ENCODE peak calls at places on chromosomes 7 and 10, in six cellular contexts. One of them, this sample, is unnamed.

GRCh38 chr10:113023017-113023416 is 73.0 kb downstream of the TCF7L2 start:
- DNase-seq in OCI-LY7: no peak
- DNase-seq in HCT116: no peak
- DNase-seq in foreskin melanocyte: no peak
- DNase-seq in iPS-NIHi11: no peak
- DNase-seq in HTR-8/SVneo: no peak
- DNase-seq in this sample: no peak

GRCh38 chr7:74262639-74263398 is 8.6 kb upstream of the RFC2 start:
- DNase-seq in OCI-LY7: no peak
- DNase-seq in HCT116: no peak
- DNase-seq in foreskin melanocyte: no peak
- DNase-seq in iPS-NIHi11: no peak
- DNase-seq in HTR-8/SVneo: no peak
- DNase-seq in this sample: no peak

GRCh38 chr7:144842377-144842851 is 6.6 kb upstream of the TPK1 start:
- DNase-seq in OCI-LY7: no peak
- DNase-seq in HCT116: no peak
- DNase-seq in foreskin melanocyte: no peak
- DNase-seq in iPS-NIHi11: peak
- DNase-seq in HTR-8/SVneo: no peak
- DNase-seq in this sample: peak

GRCh38 chr7:155380986-155381851 is 76.7 kb upstream of the EN2 start:
- DNase-seq in OCI-LY7: no peak
- DNase-seq in HCT116: no peak
- DNase-seq in foreskin melanocyte: no peak
- DNase-seq in iPS-NIHi11: no peak
- DNase-seq in HTR-8/SVneo: no peak
- DNase-seq in this sample: no peak

GRCh38 chr10:18879284-18879683 is 169.3 kb upstream of the MALRD1 start:
- DNase-seq in OCI-LY7: no peak
- DNase-seq in HCT116: no peak
- DNase-seq in foreskin melanocyte: no peak
- DNase-seq in iPS-NIHi11: no peak
- DNase-seq in HTR-8/SVneo: no peak
- DNase-seq in this sample: no peak

GRCh38 chr7:40500209-40500608 is 365.4 kb downstream of the SUGCT start:
- DNase-seq in OCI-LY7: no peak
- DNase-seq in HCT116: no peak
- DNase-seq in foreskin melanocyte: no peak
- DNase-seq in iPS-NIHi11: no peak
- DNase-seq in HTR-8/SVneo: no peak
- DNase-seq in this sample: no peak

GRCh38 chr10:118301211-118301610 is 40.9 kb downstream of the FAM204A start:
- DNase-seq in OCI-LY7: no peak
- DNase-seq in HCT116: no peak
- DNase-seq in foreskin melanocyte: no peak
- DNase-seq in iPS-NIHi11: no peak
- DNase-seq in HTR-8/SVneo: no peak
- DNase-seq in this sample: no peak

GRCh38 chr7:11328309-11328708 is 354.6 kb downstream of the PHF14 start:
- DNase-seq in OCI-LY7: no peak
- DNase-seq in HCT116: no peak
- DNase-seq in foreskin melanocyte: no peak
- DNase-seq in iPS-NIHi11: peak
- DNase-seq in HTR-8/SVneo: no peak
- DNase-seq in this sample: no peak

GRCh38 chr10:102421645-102422585 is 1.3 kb downstream of the FBXL15 start:
- DNase-seq in OCI-LY7: peak
- DNase-seq in HCT116: no peak
- DNase-seq in foreskin melanocyte: no peak
- DNase-seq in iPS-NIHi11: peak
- DNase-seq in HTR-8/SVneo: no peak
- DNase-seq in this sample: peak

GRCh38 chr10:101464518-101465085 is 110.6 kb downstream of the BTRC start:
- DNase-seq in OCI-LY7: no peak
- DNase-seq in HCT116: no peak
- DNase-seq in foreskin melanocyte: no peak
- DNase-seq in iPS-NIHi11: no peak
- DNase-seq in HTR-8/SVneo: no peak
- DNase-seq in this sample: no peak